ENCODE peak calls at places on chromosome 15, in four cellular contexts. K, C, O and W are unnamed samples. For H3K27me3, the result is how much of the 10 kb centered on the place peaks cover.

GRCh38 chr15:50225057-50225456 is 40.5 kb downstream of the HDC start:
- DNase-seq in O (no peak), C (no peak), K (no peak), W (no peak)

GRCh38 chr15:28060005-28060404 is 39.1 kb downstream of the OCA2 start:
- DNase-seq in K (no peak), C (no peak), O (no peak), W (no peak)

GRCh38 chr15:68106656-68107055 is 52.5 kb downstream of the PIAS1 start:
- DNase-seq in O (no peak), C (no peak), K (no peak), W (no peak)

GRCh38 chr15:89377842-89378698 is 43.4 kb upstream of the POLG start:
- DNase-seq in O (no peak), K (no peak), C (no peak), W (no peak)

GRCh38 chr15:73270366-73271097 is 98.2 kb downstream of the HCN4 start:
- DNase-seq in K (no peak), C (no peak), O (no peak), W (peak)

GRCh38 chr15:60582370-60583036 is 103.6 kb upstream of the ICE2 start:
- DNase-seq in C (no peak), O (no peak), K (no peak), W (no peak)

GRCh38 chr15:57732526-57733331 is 26.2 kb downstream of the POLR2M start:
- DNase-seq in K (peak), C (no peak), O (peak), W (peak)

GRCh38 chr15:101148881-101149664 is 102.8 kb downstream of the CHSY1 start:
- DNase-seq in K (no peak), C (peak), O (no peak), W (no peak)

GRCh38 chr15:58492661-58493397 is 61.0 kb downstream of the LIPC start:
- DNase-seq in C (no peak), K (no peak), O (no peak), W (no peak)

GRCh38 chr15:100105101-100105500 is 236.7 kb downstream of the ADAMTS17 start:
- DNase-seq in O (no peak), K (no peak), C (no peak), W (no peak)

GRCh38 chr15:58038426-58039106 is 26.9 kb downstream of the ALDH1A2 start:
- DNase-seq in K (no peak), C (no peak), O (peak), W (peak)

GRCh38 chr15:85685366-85685765 is 109.4 kb downstream of the KLHL25 start:
- DNase-seq in O (no peak), C (no peak), K (no peak), W (no peak)

GRCh38 chr15:48058371-48058770 is 62.4 kb upstream of the SLC24A5 start:
- DNase-seq in C (no peak), K (no peak), O (no peak), W (no peak)

GRCh38 chr15:68425428-68426060 is 6.4 kb downstream of the ITGA11 start:
- DNase-seq in C (peak), K (no peak), O (no peak), W (no peak)

GRCh38 chr15:94360251-94360671 is 128.9 kb downstream of the MCTP2 start:
- DNase-seq in O (no peak), K (no peak), C (no peak), W (no peak)

GRCh38 chr15:84907731-84908130 is 23.3 kb downstream of the SLC28A1 start:
- DNase-seq in K (no peak), C (no peak), O (no peak), W (no peak)

GRCh38 chr15:58536414-58536813 is 104.6 kb downstream of the LIPC start:
- DNase-seq in C (no peak), K (no peak), O (no peak), W (no peak)

GRCh38 chr15:84582583-84583157 is 18.1 kb upstream of the ZSCAN2 start:
- DNase-seq in K (no peak), O (no peak), C (no peak), W (no peak)

GRCh38 chr15:78316211-78317077 is 17.0 kb upstream of the SKIC8 start:
- DNase-seq in O (peak), C (no peak), K (no peak), W (no peak)
- H3K27me3 ChIP-seq in O (under half), C (under half), K (under half), W (under half)

GRCh38 chr15:66246937-66247336 is 6.6 kb downstream of the MEGF11 start:
- DNase-seq in K (no peak), C (no peak), O (no peak), W (no peak)
- H3K27me3 ChIP-seq in K (under half), C (under half), O (under half), W (under half)

GRCh38 chr15:40090774-40091455 is 17.8 kb downstream of the BMF start:
- DNase-seq in O (no peak), K (no peak), C (peak), W (no peak)

GRCh38 chr15:40087095-40087805 is 21.4 kb downstream of the BMF start:
- DNase-seq in K (no peak), C (peak), O (no peak), W (peak)

GRCh38 chr15:40087991-40088928 is 20.4 kb downstream of the BMF start:
- DNase-seq in O (no peak), K (peak), C (peak), W (peak)

GRCh38 chr15:40091861-40092415 is 16.7 kb downstream of the BMF start:
- DNase-seq in K (no peak), C (peak), O (no peak), W (no peak)

GRCh38 chr15:40088929-40089755 is 19.5 kb downstream of the BMF start:
- DNase-seq in C (peak), O (no peak), K (no peak), W (peak)
- H3K27me3 ChIP-seq in C (under half), O (under half), K (under half), W (under half)

GRCh38 chr15:83012038-83012490 is 625 bp upstream of the C15orf40 start:
- DNase-seq in O (no peak), C (no peak), K (no peak), W (no peak)

GRCh38 chr15:83015361-83015760 is 3.9 kb upstream of the C15orf40 start:
- DNase-seq in O (no peak), K (no peak), C (no peak), W (no peak)

GRCh38 chr15:83014205-83014653 is 2.8 kb upstream of the C15orf40 start:
- DNase-seq in K (no peak), O (no peak), C (no peak), W (no peak)

GRCh38 chr15:83018477-83018876 is 7.0 kb upstream of the C15orf40 start:
- DNase-seq in C (no peak), O (no peak), K (no peak), W (peak)

DNA sequence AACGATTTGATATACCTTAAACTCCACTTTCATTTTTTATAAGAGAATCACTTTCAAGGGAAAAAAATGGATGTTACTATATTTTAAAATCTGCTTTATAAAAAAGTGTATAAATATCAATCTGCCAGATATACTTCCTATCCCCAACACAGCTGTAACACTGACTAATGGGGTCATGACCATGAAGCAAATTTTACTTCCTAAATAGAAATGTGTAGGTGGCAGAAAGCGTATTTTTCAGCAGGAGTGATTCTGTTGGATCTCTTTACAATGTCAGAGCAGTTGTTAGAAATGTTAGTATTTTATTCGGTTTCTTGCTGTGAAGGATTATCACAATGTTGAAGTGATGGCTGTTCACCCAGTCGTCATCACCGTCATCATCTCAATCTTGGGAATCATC is 5.5 kb upstream of the C15orf40 start:
- DNase-seq in K (no peak), O (no peak), C (no peak), W (no peak)
- H3K27me3 ChIP-seq in K (under half), O (under half), C (under half), W (under half)

DNA sequence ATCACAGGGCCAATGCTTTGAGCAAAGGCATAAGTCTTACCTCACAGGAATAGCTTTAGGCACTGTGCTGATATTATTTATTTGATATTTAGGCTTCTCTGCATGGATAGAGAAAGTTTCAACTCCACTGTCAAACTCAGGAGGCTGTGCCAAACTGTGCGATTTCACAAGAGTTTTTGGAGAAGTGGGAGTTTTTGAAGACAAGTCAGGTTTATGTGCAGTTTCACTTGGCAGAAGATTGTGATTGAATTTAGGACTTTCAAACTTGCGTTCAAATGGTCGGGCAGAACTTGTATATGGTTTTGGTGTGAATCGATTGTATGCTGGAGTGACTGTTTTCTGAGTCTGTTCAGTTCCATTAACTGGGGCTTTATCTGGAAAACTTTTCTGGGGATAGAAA is 113.7 kb downstream of the TJP1 start:
- DNase-seq in K (no peak), O (no peak), C (no peak), W (peak)
- H3K27me3 ChIP-seq in K (under half), O (under half), C (under half), W (under half)

GRCh38 chr15:99101501-99101900 is 3.4 kb upstream of the SYNM start:
- DNase-seq in C (no peak), O (no peak), K (no peak), W (no peak)
- H3K27me3 ChIP-seq in C (under half), O (under half), K (under half), W (under half)